ENCODE peak calls at places on chromosomes 6 and 20, in five cellular contexts. H is GM23248, C is neuronal stem cell, A is AG08396, D is NCI-H345. Y is an unnamed sample.

GRCh38 chr20:8212286-8212685 is 80.2 kb downstream of the PLCB1 start:
- DNase-seq in D (no peak), A (no peak), H (peak; percentile 22), C (no peak), Y (no peak)

GRCh38 chr20:23366384-23366783 is 4.4 kb downstream of the GZF1 start:
- DNase-seq in D (no peak), H (peak; percentile 32), A (no peak), C (no peak), Y (no peak)

GRCh38 chr6:38784506-38785235 is 69.6 kb downstream of the DNAH8 start:
- DNase-seq in D (no peak), C (no peak), H (no peak), A (no peak), Y (no peak)

GRCh38 chr6:26044140-26045045 is 42.8 kb upstream of the HFE start:
- DNase-seq in D (no peak), H (peak; percentile 68), A (peak; percentile 7), C (no peak), Y (peak; percentile 11)

GRCh38 chr6:37630281-37630799 is 67.3 kb downstream of the MDGA1 start:
- DNase-seq in C (no peak), H (peak; percentile 99), A (peak; percentile 94), D (no peak), Y (peak; percentile 95)

GRCh38 chr6:95723638-95724037 is 146.3 kb downstream of the MANEA start:
- DNase-seq in A (no peak), D (no peak), C (no peak), H (no peak), Y (no peak)

GRCh38 chr6:158185729-158186456 is 17.7 kb downstream of the GTF2H5 start:
- DNase-seq in A (no peak), C (no peak), D (no peak), H (peak; percentile 88), Y (peak; percentile 53)

GRCh38 chr20:61291166-61291829 is 39.2 kb downstream of the CDH4 start:
- DNase-seq in D (no peak), H (no peak), A (no peak), C (no peak), Y (no peak)

GRCh38 chr20:41245086-41245707 is 72.3 kb downstream of the ZHX3 start:
- DNase-seq in D (peak; percentile 19), H (peak; percentile 42), C (peak; percentile 47), A (no peak), Y (peak; percentile 29)

GRCh38 chr6:8017276-8017701 is 46.9 kb downstream of the BLOC1S5 start:
- DNase-seq in H (no peak), A (no peak), D (no peak), C (no peak), Y (no peak)

GRCh38 chr6:33788694-33789549 is at the start of gene LEMD2:
- DNase-seq in C (peak; percentile 80), D (peak; percentile 92), A (peak; percentile 97), H (peak; percentile 97), Y (peak; percentile 97)

GRCh38 chr20:50704514-50704913 is 13.2 kb upstream of the RIPOR3 start:
- DNase-seq in C (no peak), H (no peak), A (no peak), D (no peak), Y (no peak)